ENCODE peak calls at places on chromosomes 4 and X, in ten cellular contexts. I, C, A, Y, Q, W, Z, N, B and D are unnamed samples.

GRCh38 chr4:1207603-1208265 is 35.4 kb upstream of the SPON2 start:
- DNase-seq in W (no peak), C (no peak), A (no peak), N (peak), I (no peak), Q (peak), Y (no peak), Z (no peak), B (no peak), D (no peak)

GRCh38 chr4:80592950-80593349 is 257.4 kb downstream of the CFAP299 start:
- DNase-seq in B (no peak), C (peak), Y (peak), I (no peak), A (no peak), N (no peak), Z (no peak), Q (no peak), W (no peak), D (no peak)

GRCh38 chr4:40890199-40890598 is 140.4 kb downstream of the NSUN7 start:
- DNase-seq in C (no peak), W (no peak), Y (no peak), Z (no peak), B (no peak), A (no peak), I (no peak), N (no peak), Q (no peak), D (no peak)

GRCh38 chr4:100421356-100421978 is 96.4 kb downstream of the EMCN start:
- DNase-seq in A (no peak), B (peak), N (peak), W (no peak), C (peak), I (peak), Y (peak), Z (peak), Q (peak), D (peak)

GRCh38 chr4:113943863-113944262 is 35.6 kb downstream of the ARSJ start:
- DNase-seq in N (peak), C (no peak), Q (no peak), Y (no peak), A (no peak), I (no peak), B (no peak), W (no peak), Z (no peak), D (no peak)

GRCh38 chrX:17547658-17548057 is 172.7 kb downstream of the NHS start:
- DNase-seq in A (peak), N (peak), Q (peak), Y (no peak), B (peak), I (peak), C (no peak), Z (peak), W (peak), D (peak)

GRCh38 chr4:5706486-5707290 is 1.7 kb downstream of the EVC2 start:
- DNase-seq in Y (no peak), C (no peak), I (no peak), A (no peak), Z (no peak), W (no peak), B (no peak), Q (no peak), N (no peak), D (no peak)

GRCh38 chr4:13912436-13912835 is 284.9 kb upstream of the BOD1L1 start:
- DNase-seq in A (no peak), C (no peak), Y (no peak), N (peak), Z (no peak), Q (no peak), W (no peak), B (no peak), I (no peak), D (no peak)

GRCh38 chr4:25448379-25449109 is 71.5 kb downstream of the ANAPC4 start:
- DNase-seq in Y (no peak), I (no peak), Q (peak), N (peak), B (no peak), W (no peak), Z (no peak), A (no peak), C (peak), D (no peak)

GRCh38 chr4:78565971-78566372 is 14.4 kb downstream of the ANXA3 start:
- DNase-seq in B (peak), C (no peak), A (no peak), Z (no peak), W (peak), N (peak), I (peak), Q (peak), Y (no peak), D (peak)

GRCh38 chrX:129115104-129115503 is 408.2 kb downstream of the SMARCA1 start:
- DNase-seq in I (peak), W (no peak), N (peak), B (peak), Z (peak), Q (peak), Y (peak), A (peak), C (peak), D (peak)

GRCh38 chr4:43071069-43071468 is 178.6 kb downstream of the GRXCR1 start:
- DNase-seq in A (no peak), W (no peak), Z (no peak), N (no peak), B (no peak), Y (no peak), Q (no peak), C (no peak), I (no peak), D (no peak)

GRCh38 chrX:136047001-136047642 is 61.9 kb downstream of the SLC9A6 start:
- DNase-seq in A (no peak), Q (peak), Z (no peak), C (no peak), Y (no peak), I (no peak), W (no peak), N (peak), B (no peak), D (no peak)

GRCh38 chrX:153153516-153153915 is 25.6 kb upstream of the MAGEA1 start:
- DNase-seq in Z (no peak), N (no peak), W (no peak), C (no peak), I (no peak), A (no peak), B (no peak), Q (no peak), Y (no peak), D (no peak)

GRCh38 chr4:1012031-1012739 is 759 bp downstream of the FGFRL1 start:
- DNase-seq in N (no peak), C (peak), I (no peak), Y (peak), B (no peak), W (peak), A (peak), Z (no peak), Q (peak), D (peak)

GRCh38 chr4:14110407-14110806 is 482.9 kb upstream of the BOD1L1 start:
- DNase-seq in Z (no peak), W (no peak), Q (peak), I (no peak), C (no peak), A (no peak), N (peak), Y (no peak), B (no peak), D (no peak)

GRCh38 chr4:140071806-140072205 is 82.2 kb downstream of the MAML3 start:
- DNase-seq in N (peak), C (no peak), Y (no peak), I (no peak), Z (peak), B (no peak), W (no peak), A (no peak), Q (no peak), D (no peak)

GRCh38 chrX:123222920-123223319 is 38.8 kb downstream of the GRIA3 start:
- DNase-seq in N (no peak), Q (no peak), Z (no peak), B (no peak), I (no peak), A (no peak), C (peak), W (no peak), Y (no peak), D (no peak)

DNA sequence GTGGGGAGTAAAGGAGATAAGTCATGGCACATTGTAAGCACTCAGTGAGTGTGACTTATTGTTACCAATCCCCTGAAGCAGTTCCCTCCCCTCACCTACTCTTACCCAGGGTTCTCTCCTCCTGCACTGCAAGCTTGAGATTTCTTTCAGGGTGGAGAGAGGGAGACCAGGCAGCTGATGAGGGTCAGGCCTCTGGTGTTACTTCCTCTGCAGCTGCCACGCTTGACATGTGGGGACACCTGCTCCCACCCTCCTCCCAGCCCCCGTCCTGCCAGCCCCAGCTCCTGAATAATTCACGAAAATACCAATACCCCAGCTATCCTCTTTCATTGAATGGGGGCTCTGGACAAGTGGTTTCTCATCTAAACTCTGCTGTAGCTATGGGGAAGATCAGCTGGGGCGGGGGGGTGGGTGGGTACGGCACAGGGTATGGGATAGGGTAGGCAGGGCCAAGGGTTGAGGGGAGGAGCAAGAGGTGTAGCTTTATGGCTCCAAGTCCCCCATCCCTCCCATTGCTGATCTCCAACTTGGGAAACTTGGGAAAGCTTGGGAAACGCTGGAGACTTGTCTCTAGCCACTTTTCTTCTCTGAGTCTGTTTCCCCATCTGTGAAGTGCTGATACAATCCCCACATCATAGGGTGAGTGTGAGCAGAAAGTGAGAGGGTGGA is 148.5 kb upstream of the PJA1 start:
- DNase-seq in B (no peak), C (no peak), N (no peak), Y (peak), A (no peak), I (no peak), Z (no peak), W (no peak), Q (no peak), D (no peak)
- H3K4me2 ChIP-seq in B (no peak), C (no peak), N (no peak), Y (no peak), A (no peak), I (no peak), Z (no peak), W (no peak), Q (no peak), D (no peak)

DNA sequence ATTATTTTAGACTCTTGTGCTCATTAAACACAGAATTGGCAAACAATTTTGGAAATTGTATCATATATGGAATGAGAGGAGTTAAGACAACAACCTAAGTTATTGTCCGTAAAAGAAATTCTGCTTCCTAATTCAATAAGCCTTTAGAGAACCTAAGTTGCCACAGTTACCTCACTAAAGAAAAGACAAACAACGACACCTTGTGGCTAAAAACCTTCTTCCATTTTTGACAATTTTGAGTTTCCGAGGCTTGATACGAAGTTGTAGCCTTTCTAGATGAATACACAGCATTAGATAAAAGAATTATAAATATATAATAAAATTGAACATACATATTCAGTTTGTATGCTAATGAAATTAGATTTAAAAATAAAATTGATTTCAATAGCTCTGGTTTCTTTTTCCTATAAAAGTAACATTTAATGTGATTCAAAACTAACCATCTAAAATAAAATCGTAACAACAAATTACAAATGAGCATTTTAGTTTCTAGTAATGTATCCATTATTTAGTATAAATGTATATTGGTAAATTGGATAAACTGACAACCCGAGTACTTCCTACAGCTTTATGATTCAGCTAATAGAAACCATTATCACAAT is 275.1 kb downstream of the GPM6A start:
- DNase-seq in C (peak), B (peak), I (peak), Z (peak), Q (peak), N (peak), W (peak), Y (peak), A (peak), D (peak)
- H3K4me2 ChIP-seq in C (no peak), B (peak), I (peak), Z (no peak), Q (no peak), N (no peak), W (no peak), Y (no peak), A (no peak), D (no peak)

DNA sequence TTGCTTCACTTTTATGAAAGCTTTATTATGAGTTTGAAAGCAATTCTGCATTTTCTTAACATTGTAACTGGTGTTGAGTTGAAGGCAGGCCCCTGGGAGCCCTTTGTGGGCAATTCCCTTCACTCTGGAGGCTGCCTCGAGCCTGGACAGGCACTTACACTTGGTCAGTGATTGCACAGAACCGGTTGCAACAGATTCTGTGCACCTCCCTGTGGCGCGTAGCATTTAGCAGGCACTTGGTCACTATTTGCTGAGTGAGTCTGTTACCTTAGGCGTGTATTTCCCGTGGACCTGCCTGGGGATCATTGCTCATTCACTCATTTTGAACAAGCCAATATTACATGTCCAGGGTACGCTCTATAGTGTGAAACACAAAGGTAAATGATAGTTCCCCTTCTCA is 80.4 kb downstream of the PTTG2 start:
- DNase-seq in I (no peak), B (no peak), N (no peak), W (no peak), Q (no peak), Y (no peak), A (no peak), Z (no peak), C (no peak), D (no peak)
- H3K4me2 ChIP-seq in I (no peak), B (no peak), N (no peak), W (no peak), Q (no peak), Y (no peak), A (no peak), Z (no peak), C (no peak), D (no peak)

DNA sequence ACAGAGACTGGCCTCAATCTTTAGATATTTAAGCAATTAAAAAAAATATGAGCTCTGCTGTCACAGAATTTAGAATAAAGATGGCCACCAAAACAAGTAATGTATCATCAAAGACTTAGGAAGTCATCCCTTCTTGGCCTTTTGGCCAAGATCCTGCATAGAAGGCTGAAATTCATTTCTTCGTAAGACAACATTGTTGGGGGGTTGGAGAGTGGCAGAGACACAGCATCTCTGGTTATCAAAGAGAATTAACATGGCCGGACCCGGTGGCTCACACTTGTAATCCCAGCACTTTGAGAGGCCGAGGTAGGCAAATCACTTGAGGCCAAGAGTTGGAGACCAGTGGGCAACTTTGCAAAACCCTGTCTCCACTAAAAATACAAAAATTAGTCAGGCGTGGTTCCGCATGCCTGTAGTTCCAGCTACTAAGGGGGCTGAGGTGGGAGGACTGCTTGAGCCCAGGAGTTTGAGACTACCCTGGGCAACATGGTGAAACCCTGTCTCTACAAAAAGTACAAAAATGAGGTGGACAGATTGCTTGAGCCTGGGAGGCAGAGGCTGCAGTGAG is 4.0 kb downstream of the PPM1K start:
- DNase-seq in A (no peak), Y (peak), I (no peak), N (no peak), Q (no peak), W (no peak), C (no peak), Z (no peak), B (no peak), D (no peak)
- H3K4me2 ChIP-seq in A (no peak), Y (peak), I (no peak), N (no peak), Q (no peak), W (no peak), C (no peak), Z (no peak), B (no peak), D (no peak)

GRCh38 chrX:13088155-13088485 is 43.7 kb upstream of the FAM9C start:
- DNase-seq in I (no peak), N (no peak), Q (no peak), B (no peak), C (no peak), Z (no peak), A (no peak), W (no peak), Y (peak), D (no peak)

GRCh38 chrX:13091111-13091765 is 46.8 kb upstream of the FAM9C start:
- DNase-seq in I (no peak), B (no peak), Y (no peak), W (no peak), Q (no peak), C (no peak), A (no peak), Z (no peak), N (no peak), D (no peak)

GRCh38 chrX:13092455-13092941 is 48.1 kb upstream of the FAM9C start:
- DNase-seq in I (no peak), A (no peak), C (no peak), W (peak), Z (no peak), N (no peak), Y (no peak), Q (no peak), B (no peak), D (no peak)

GRCh38 chrX:13087322-13088154 is 43.1 kb upstream of the FAM9C start:
- DNase-seq in A (no peak), W (peak), Y (peak), I (no peak), B (no peak), C (no peak), Q (peak), N (peak), Z (peak), D (no peak)

DNA sequence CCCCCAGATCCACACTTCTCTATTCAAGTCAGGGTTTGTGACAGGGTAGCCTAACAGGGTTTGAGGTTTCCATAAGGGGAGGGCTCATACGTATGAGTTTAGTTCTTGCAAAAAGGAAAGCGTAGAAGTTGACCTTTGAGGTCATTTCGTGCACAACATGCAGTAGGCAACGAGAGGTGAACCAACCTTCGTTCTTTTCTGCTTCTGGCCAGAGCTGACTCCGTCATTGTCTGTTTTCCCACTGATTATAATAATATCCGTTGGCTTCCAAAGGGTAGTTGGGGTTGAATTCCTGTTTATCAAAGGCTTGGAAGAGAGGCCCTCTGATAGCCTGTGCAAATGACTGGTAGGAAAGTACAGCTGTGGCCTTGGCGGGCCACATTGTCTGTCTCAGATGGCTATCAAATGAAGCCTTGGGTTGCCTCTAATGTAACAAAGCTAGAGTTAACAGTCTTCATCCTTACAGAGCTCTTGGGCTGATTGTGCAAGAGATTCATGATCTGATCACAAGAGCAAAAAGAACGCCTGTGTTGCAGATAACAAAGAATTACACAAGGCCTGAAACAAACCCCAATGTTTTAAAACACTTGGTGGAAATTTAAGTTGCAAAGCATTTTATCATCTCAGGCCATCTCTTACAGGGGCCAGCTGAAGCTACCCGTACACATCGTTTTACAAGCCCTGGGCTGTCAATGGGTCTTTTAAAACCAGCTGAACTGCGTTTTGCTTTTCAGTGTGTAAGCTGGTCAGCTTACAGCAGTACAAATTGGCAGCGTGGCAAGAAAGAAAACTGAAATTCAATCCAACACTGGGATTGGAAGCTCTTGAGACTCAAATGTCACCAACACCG is 46.1 kb upstream of the FAM9C start:
- DNase-seq in Z (no peak), I (no peak), A (peak), N (peak), W (no peak), Y (peak), Q (peak), B (no peak), C (no peak), D (peak)
- H3K4me2 ChIP-seq in Z (no peak), I (no peak), A (peak), N (peak), W (no peak), Y (peak), Q (no peak), B (no peak), C (no peak), D (peak)

DNA sequence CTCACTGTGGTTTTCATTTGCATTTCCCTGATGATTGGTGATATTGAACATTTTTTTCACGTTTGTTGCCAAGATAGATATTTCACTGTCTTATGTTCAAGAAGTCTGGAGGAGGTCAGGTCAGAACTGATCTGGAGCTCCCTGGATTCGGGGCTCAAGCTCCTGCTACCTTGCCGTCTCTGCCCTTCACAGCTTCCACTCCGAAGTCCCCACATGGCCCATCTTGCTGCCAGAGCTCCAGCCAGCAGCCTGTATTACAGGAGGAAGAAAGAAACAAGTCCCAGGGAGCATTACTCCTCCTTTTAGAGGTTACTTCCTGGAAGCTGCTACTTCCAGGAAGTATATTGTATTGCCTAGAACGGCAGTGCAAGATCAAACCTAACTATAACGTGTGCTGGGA is 17.9 kb upstream of the CDKN2AIP start:
- DNase-seq in W (no peak), Y (no peak), B (no peak), A (no peak), N (no peak), C (no peak), I (no peak), Q (no peak), Z (no peak), D (no peak)
- H3K4me2 ChIP-seq in W (no peak), Y (no peak), B (no peak), A (no peak), N (no peak), C (no peak), I (no peak), Q (no peak), Z (no peak), D (no peak)